ENCODE peak calls at places on chromosomes 3 and 15, in seven cellular contexts. R is HEK293T; N is substantia nigra; E is naive thymus-derived CD8-positive, alpha-beta T cell; T is cardiac fibroblast; I is NB4; W is HS-27A. Z is an unnamed sample.

GRCh38 chr15:63605816-63606215 is 8.6 kb downstream of the FBXL22 start:
- DNase-seq in R (no peak), N (no peak), E (peak; percentile 56), T (no peak), I (peak; percentile 52), W (no peak), Z (no peak)

GRCh38 chr15:92069308-92070244 is 216.1 kb downstream of the SLCO3A1 start:
- DNase-seq in R (no peak), N (no peak), E (no peak), T (peak; percentile 69), I (peak; percentile 82), W (peak; percentile 15), Z (no peak)

GRCh38 chr15:75148293-75148692 is 53.4 kb upstream of the C15orf39 start:
- DNase-seq in R (no peak), N (no peak), E (no peak), T (no peak), I (no peak), W (no peak), Z (no peak)

GRCh38 chr3:62100233-62100989 is 272.9 kb downstream of the FEZF2 start:
- DNase-seq in R (no peak), N (no peak), E (no peak), T (peak; percentile 28), I (no peak), W (no peak), Z (no peak)

GRCh38 chr3:183298708-183299153 is 45.7 kb downstream of the B3GNT5 start:
- DNase-seq in R (peak; percentile 36), N (peak; percentile 27), E (no peak), T (peak; percentile 90), I (peak; percentile 89), W (no peak), Z (peak; percentile 23)

GRCh38 chr15:74680461-74680860 is 15.4 kb downstream of the EDC3 start:
- DNase-seq in R (no peak), N (no peak), E (no peak), T (peak; percentile 12), I (no peak), W (no peak), Z (no peak)

GRCh38 chr15:64634020-64634419 is 141.4 kb downstream of the RBPMS2 start:
- DNase-seq in R (no peak), N (no peak), E (peak; percentile 47), T (no peak), I (peak; percentile 72), W (no peak), Z (no peak)

GRCh38 chr3:22594990-22595389 is 608.1 kb upstream of the UBE2E2 start:
- DNase-seq in R (no peak), N (no peak), E (no peak), T (no peak), I (no peak), W (no peak), Z (no peak)

GRCh38 chr3:63900459-63900858 is 11.7 kb downstream of the SCAANT1 start:
- DNase-seq in R (peak; percentile 30), N (no peak), E (no peak), T (peak; percentile 46), I (no peak), W (no peak), Z (peak; percentile 27)

GRCh38 chr15:74129411-74130088 is 836 bp upstream of the ISLR2 start:
- DNase-seq in R (no peak), N (no peak), E (no peak), T (no peak), I (no peak), W (no peak), Z (no peak)

GRCh38 chr15:42079401-42079908 is 14.9 kb downstream of the PLA2G4D start:
- DNase-seq in R (no peak), N (no peak), E (no peak), T (no peak), I (no peak), W (no peak), Z (no peak)

GRCh38 chr3:114510201-114510600 is 216.4 kb downstream of the TIGIT start:
- DNase-seq in R (no peak), N (no peak), E (no peak), T (no peak), I (no peak), W (no peak), Z (no peak)

GRCh38 chr15:52136471-52136993 is 24.0 kb upstream of the BCL2L10 start:
- DNase-seq in R (no peak), N (no peak), E (no peak), T (peak; percentile 47), I (no peak), W (no peak), Z (no peak)

GRCh38 chr3:33936921-33937210 is 138.4 kb downstream of the PDCD6IP start:
- DNase-seq in R (no peak), N (no peak), E (no peak), T (no peak), I (no peak), W (no peak), Z (no peak)

GRCh38 chr3:42490243-42490642 is 12.2 kb upstream of the VIPR1 start:
- DNase-seq in R (no peak), N (no peak), E (no peak), T (peak; percentile 54), I (peak; percentile 65), W (no peak), Z (no peak)

GRCh38 chr3:136209921-136210320 is 13.8 kb upstream of the MSL2 start:
- DNase-seq in R (no peak), N (no peak), E (no peak), T (no peak), I (no peak), W (no peak), Z (no peak)

GRCh38 chr15:44633603-44634002 is 29.9 kb downstream of the SPG11 start:
- DNase-seq in R (no peak), N (no peak), E (no peak), T (peak; percentile 74), I (peak; percentile 38), W (no peak), Z (no peak)

GRCh38 chr3:43307226-43307625 is 20.9 kb downstream of the SNRK start:
- DNase-seq in R (no peak), N (no peak), E (no peak), T (no peak), I (no peak), W (no peak), Z (no peak)

GRCh38 chr3:168495251-168495650 is 399.5 kb upstream of the GOLIM4 start:
- DNase-seq in R (no peak), N (no peak), E (no peak), T (no peak), I (no peak), W (no peak), Z (no peak)

GRCh38 chr3:141104151-141104741 is 53.1 kb downstream of the SPSB4 start:
- DNase-seq in R (no peak), N (no peak), E (no peak), T (no peak), I (no peak), W (no peak), Z (peak; percentile 21)

GRCh38 chr3:146160964-146161724 is at the start of gene PLOD2:
- DNase-seq in R (peak; percentile 74), N (peak; percentile 58), E (no peak), T (peak; percentile 96), I (no peak), W (peak; percentile 92), Z (peak; percentile 25)

GRCh38 chr3:73072634-73073033 is 11.2 kb downstream of the EBLN2 start:
- DNase-seq in R (no peak), N (no peak), E (no peak), T (no peak), I (peak; percentile 52), W (no peak), Z (no peak)

GRCh38 chr3:81741214-81741613 is 20.2 kb downstream of the GBE1 start:
- DNase-seq in R (no peak), N (no peak), E (no peak), T (peak; percentile 33), I (no peak), W (no peak), Z (no peak)

GRCh38 chr15:51260262-51260661 is 78.1 kb downstream of the CYP19A1 start:
- DNase-seq in R (no peak), N (no peak), E (no peak), T (peak; percentile 40), I (no peak), W (no peak), Z (no peak)

GRCh38 chr3:36444909-36445308 is 64.6 kb downstream of the STAC start:
- DNase-seq in R (no peak), N (no peak), E (no peak), T (no peak), I (no peak), W (peak; percentile 26), Z (no peak)

GRCh38 chr3:46714728-46715506 is 2.8 kb downstream of the PRSS50 start:
- DNase-seq in R (no peak), N (no peak), E (no peak), T (no peak), I (no peak), W (no peak), Z (no peak)

GRCh38 chr15:78996876-78997275 is 52.0 kb upstream of the CTSH start:
- DNase-seq in R (no peak), N (no peak), E (no peak), T (no peak), I (no peak), W (no peak), Z (no peak)

GRCh38 chr15:41585140-41586047 is 26.4 kb downstream of the TYRO3 start:
- DNase-seq in R (peak; percentile 42), N (peak; percentile 43), E (peak; percentile 22), T (peak; percentile 65), I (peak; percentile 27), W (peak; percentile 35), Z (no peak)

GRCh38 chr3:193767353-193768068 is 174.5 kb downstream of the OPA1 start:
- DNase-seq in R (no peak), N (no peak), E (no peak), T (no peak), I (no peak), W (no peak), Z (no peak)

GRCh38 chr3:183883291-183884096 is 1.2 kb downstream of the PARL start:
- DNase-seq in R (no peak), N (no peak), E (no peak), T (no peak), I (no peak), W (no peak), Z (no peak)

GRCh38 chr3:46947981-46948791 is 28.4 kb downstream of the CCDC12 start:
- DNase-seq in R (no peak), N (no peak), E (no peak), T (peak; percentile 65), I (peak; percentile 88), W (no peak), Z (no peak)

GRCh38 chr15:75594276-75594675 is 15.2 kb upstream of the PTPN9 start:
- DNase-seq in R (no peak), N (no peak), E (no peak), T (no peak), I (no peak), W (no peak), Z (no peak)

Z was measured in tibial nerve.